ENCODE peak calls at places on chromosomes 7 and 10, in nine cellular contexts. One of them, this sample, is unnamed.

GRCh38 chr7:68218461-68218860 is 1221.8 kb downstream of the TYW1 start:
- DNase-seq in fibroblast of villous mesenchyme: no peak
- DNase-seq in NCI-H1417: no peak
- DNase-seq in T-helper 2 cell: no peak
- DNase-seq in activated naive CD8-positive, alpha-beta T cell treated with anti-CD3 and anti-CD28 coated beads, Interleukin-2, amount 10 ng/mL, durations not matched to agents 7 days and 5 days: no peak
- DNase-seq in IMR-90: no peak
- DNase-seq in activated CD4-positive, alpha-beta T cell treated with anti-CD3 and anti-CD28 coated beads, Interleukin-2, amount 10 ng/mL, durations not matched to agents 7 days and 5 days: no peak
- DNase-seq in cardiac fibroblast: no peak
- DNase-seq in activated CD4-positive, alpha-beta memory T cell treated with anti-CD3 and anti-CD28 coated beads, Interleukin-2, amount 10 ng/mL, durations not matched to agents 7 days and 5 days: no peak
- DNase-seq in this sample: no peak

GRCh38 chr10:99346247-99346646 is 17.1 kb downstream of the CNNM1 start:
- DNase-seq in fibroblast of villous mesenchyme: peak; percentile 61
- DNase-seq in NCI-H1417: no peak
- DNase-seq in T-helper 2 cell: no peak
- DNase-seq in activated naive CD8-positive, alpha-beta T cell treated with anti-CD3 and anti-CD28 coated beads, Interleukin-2, amount 10 ng/mL, durations not matched to agents 7 days and 5 days: no peak
- DNase-seq in IMR-90: peak; percentile 76
- DNase-seq in activated CD4-positive, alpha-beta T cell treated with anti-CD3 and anti-CD28 coated beads, Interleukin-2, amount 10 ng/mL, durations not matched to agents 7 days and 5 days: no peak
- DNase-seq in cardiac fibroblast: peak; percentile 46
- DNase-seq in activated CD4-positive, alpha-beta memory T cell treated with anti-CD3 and anti-CD28 coated beads, Interleukin-2, amount 10 ng/mL, durations not matched to agents 7 days and 5 days: no peak
- DNase-seq in this sample: peak; percentile 38

GRCh38 chr7:5488286-5488878 is 64.7 kb upstream of the TNRC18 start:
- DNase-seq in fibroblast of villous mesenchyme: no peak
- DNase-seq in NCI-H1417: no peak
- DNase-seq in T-helper 2 cell: no peak
- DNase-seq in activated naive CD8-positive, alpha-beta T cell treated with anti-CD3 and anti-CD28 coated beads, Interleukin-2, amount 10 ng/mL, durations not matched to agents 7 days and 5 days: no peak
- DNase-seq in IMR-90: no peak
- DNase-seq in activated CD4-positive, alpha-beta T cell treated with anti-CD3 and anti-CD28 coated beads, Interleukin-2, amount 10 ng/mL, durations not matched to agents 7 days and 5 days: no peak
- DNase-seq in cardiac fibroblast: no peak
- DNase-seq in activated CD4-positive, alpha-beta memory T cell treated with anti-CD3 and anti-CD28 coated beads, Interleukin-2, amount 10 ng/mL, durations not matched to agents 7 days and 5 days: no peak
- DNase-seq in this sample: no peak

GRCh38 chr7:112069879-112070321 is 136.3 kb downstream of the DOCK4 start:
- DNase-seq in fibroblast of villous mesenchyme: peak; percentile 46
- DNase-seq in NCI-H1417: no peak
- DNase-seq in T-helper 2 cell: no peak
- DNase-seq in activated naive CD8-positive, alpha-beta T cell treated with anti-CD3 and anti-CD28 coated beads, Interleukin-2, amount 10 ng/mL, durations not matched to agents 7 days and 5 days: no peak
- DNase-seq in IMR-90: peak; percentile 46
- DNase-seq in activated CD4-positive, alpha-beta T cell treated with anti-CD3 and anti-CD28 coated beads, Interleukin-2, amount 10 ng/mL, durations not matched to agents 7 days and 5 days: no peak
- DNase-seq in cardiac fibroblast: peak; percentile 62
- DNase-seq in activated CD4-positive, alpha-beta memory T cell treated with anti-CD3 and anti-CD28 coated beads, Interleukin-2, amount 10 ng/mL, durations not matched to agents 7 days and 5 days: no peak
- DNase-seq in this sample: peak; percentile 56

GRCh38 chr10:70343312-70343711 is 39.1 kb downstream of the LRRC20 start:
- DNase-seq in fibroblast of villous mesenchyme: no peak
- DNase-seq in NCI-H1417: no peak
- DNase-seq in T-helper 2 cell: no peak
- DNase-seq in activated naive CD8-positive, alpha-beta T cell treated with anti-CD3 and anti-CD28 coated beads, Interleukin-2, amount 10 ng/mL, durations not matched to agents 7 days and 5 days: no peak
- DNase-seq in IMR-90: no peak
- DNase-seq in activated CD4-positive, alpha-beta T cell treated with anti-CD3 and anti-CD28 coated beads, Interleukin-2, amount 10 ng/mL, durations not matched to agents 7 days and 5 days: no peak
- DNase-seq in cardiac fibroblast: no peak
- DNase-seq in activated CD4-positive, alpha-beta memory T cell treated with anti-CD3 and anti-CD28 coated beads, Interleukin-2, amount 10 ng/mL, durations not matched to agents 7 days and 5 days: no peak
- DNase-seq in this sample: no peak

GRCh38 chr10:120982507-120982906 is 131.3 kb downstream of the WDR11 start:
- DNase-seq in fibroblast of villous mesenchyme: no peak
- DNase-seq in NCI-H1417: peak; percentile 30
- DNase-seq in T-helper 2 cell: no peak
- DNase-seq in activated naive CD8-positive, alpha-beta T cell treated with anti-CD3 and anti-CD28 coated beads, Interleukin-2, amount 10 ng/mL, durations not matched to agents 7 days and 5 days: no peak
- DNase-seq in IMR-90: no peak
- DNase-seq in activated CD4-positive, alpha-beta T cell treated with anti-CD3 and anti-CD28 coated beads, Interleukin-2, amount 10 ng/mL, durations not matched to agents 7 days and 5 days: no peak
- DNase-seq in cardiac fibroblast: no peak
- DNase-seq in activated CD4-positive, alpha-beta memory T cell treated with anti-CD3 and anti-CD28 coated beads, Interleukin-2, amount 10 ng/mL, durations not matched to agents 7 days and 5 days: no peak
- DNase-seq in this sample: no peak

GRCh38 chr7:149690688-149691446 is 82.5 kb downstream of the ZNF467 start:
- DNase-seq in fibroblast of villous mesenchyme: peak; percentile 81
- DNase-seq in NCI-H1417: no peak
- DNase-seq in T-helper 2 cell: no peak
- DNase-seq in activated naive CD8-positive, alpha-beta T cell treated with anti-CD3 and anti-CD28 coated beads, Interleukin-2, amount 10 ng/mL, durations not matched to agents 7 days and 5 days: no peak
- DNase-seq in IMR-90: peak; percentile 71
- DNase-seq in activated CD4-positive, alpha-beta T cell treated with anti-CD3 and anti-CD28 coated beads, Interleukin-2, amount 10 ng/mL, durations not matched to agents 7 days and 5 days: no peak
- DNase-seq in cardiac fibroblast: peak; percentile 94
- DNase-seq in activated CD4-positive, alpha-beta memory T cell treated with anti-CD3 and anti-CD28 coated beads, Interleukin-2, amount 10 ng/mL, durations not matched to agents 7 days and 5 days: no peak
- DNase-seq in this sample: peak; percentile 78

GRCh38 chr10:23459323-23459939 is 20.6 kb downstream of the OTUD1 start:
- DNase-seq in fibroblast of villous mesenchyme: no peak
- DNase-seq in NCI-H1417: no peak
- DNase-seq in T-helper 2 cell: no peak
- DNase-seq in activated naive CD8-positive, alpha-beta T cell treated with anti-CD3 and anti-CD28 coated beads, Interleukin-2, amount 10 ng/mL, durations not matched to agents 7 days and 5 days: no peak
- DNase-seq in IMR-90: no peak
- DNase-seq in activated CD4-positive, alpha-beta T cell treated with anti-CD3 and anti-CD28 coated beads, Interleukin-2, amount 10 ng/mL, durations not matched to agents 7 days and 5 days: no peak
- DNase-seq in cardiac fibroblast: no peak
- DNase-seq in activated CD4-positive, alpha-beta memory T cell treated with anti-CD3 and anti-CD28 coated beads, Interleukin-2, amount 10 ng/mL, durations not matched to agents 7 days and 5 days: no peak
- DNase-seq in this sample: no peak

GRCh38 chr7:44073664-44074348 is 8.4 kb upstream of the PGAM2 start:
- DNase-seq in fibroblast of villous mesenchyme: peak; percentile 39
- DNase-seq in NCI-H1417: no peak
- DNase-seq in T-helper 2 cell: no peak
- DNase-seq in activated naive CD8-positive, alpha-beta T cell treated with anti-CD3 and anti-CD28 coated beads, Interleukin-2, amount 10 ng/mL, durations not matched to agents 7 days and 5 days: peak; percentile 69
- DNase-seq in IMR-90: peak; percentile 66
- DNase-seq in activated CD4-positive, alpha-beta T cell treated with anti-CD3 and anti-CD28 coated beads, Interleukin-2, amount 10 ng/mL, durations not matched to agents 7 days and 5 days: no peak
- DNase-seq in cardiac fibroblast: peak; percentile 76
- DNase-seq in activated CD4-positive, alpha-beta memory T cell treated with anti-CD3 and anti-CD28 coated beads, Interleukin-2, amount 10 ng/mL, durations not matched to agents 7 days and 5 days: peak; percentile 41
- DNase-seq in this sample: peak; percentile 79

GRCh38 chr10:34727595-34728033 is 87.5 kb downstream of the PARD3 start:
- DNase-seq in fibroblast of villous mesenchyme: no peak
- DNase-seq in NCI-H1417: no peak
- DNase-seq in T-helper 2 cell: no peak
- DNase-seq in activated naive CD8-positive, alpha-beta T cell treated with anti-CD3 and anti-CD28 coated beads, Interleukin-2, amount 10 ng/mL, durations not matched to agents 7 days and 5 days: no peak
- DNase-seq in IMR-90: no peak
- DNase-seq in activated CD4-positive, alpha-beta T cell treated with anti-CD3 and anti-CD28 coated beads, Interleukin-2, amount 10 ng/mL, durations not matched to agents 7 days and 5 days: no peak
- DNase-seq in cardiac fibroblast: no peak
- DNase-seq in activated CD4-positive, alpha-beta memory T cell treated with anti-CD3 and anti-CD28 coated beads, Interleukin-2, amount 10 ng/mL, durations not matched to agents 7 days and 5 days: no peak
- DNase-seq in this sample: no peak

GRCh38 chr7:80139179-80139578 is 4.5 kb downstream of the GNAI1 start:
- DNase-seq in fibroblast of villous mesenchyme: no peak
- DNase-seq in NCI-H1417: no peak
- DNase-seq in T-helper 2 cell: no peak
- DNase-seq in activated naive CD8-positive, alpha-beta T cell treated with anti-CD3 and anti-CD28 coated beads, Interleukin-2, amount 10 ng/mL, durations not matched to agents 7 days and 5 days: no peak
- DNase-seq in IMR-90: no peak
- DNase-seq in activated CD4-positive, alpha-beta T cell treated with anti-CD3 and anti-CD28 coated beads, Interleukin-2, amount 10 ng/mL, durations not matched to agents 7 days and 5 days: no peak
- DNase-seq in cardiac fibroblast: no peak
- DNase-seq in activated CD4-positive, alpha-beta memory T cell treated with anti-CD3 and anti-CD28 coated beads, Interleukin-2, amount 10 ng/mL, durations not matched to agents 7 days and 5 days: no peak
- DNase-seq in this sample: no peak

GRCh38 chr10:100043796-100044195 is 34.0 kb upstream of the DNMBP start:
- DNase-seq in fibroblast of villous mesenchyme: peak; percentile 91
- DNase-seq in NCI-H1417: no peak
- DNase-seq in T-helper 2 cell: no peak
- DNase-seq in activated naive CD8-positive, alpha-beta T cell treated with anti-CD3 and anti-CD28 coated beads, Interleukin-2, amount 10 ng/mL, durations not matched to agents 7 days and 5 days: no peak
- DNase-seq in IMR-90: peak; percentile 40
- DNase-seq in activated CD4-positive, alpha-beta T cell treated with anti-CD3 and anti-CD28 coated beads, Interleukin-2, amount 10 ng/mL, durations not matched to agents 7 days and 5 days: no peak
- DNase-seq in cardiac fibroblast: peak; percentile 81
- DNase-seq in activated CD4-positive, alpha-beta memory T cell treated with anti-CD3 and anti-CD28 coated beads, Interleukin-2, amount 10 ng/mL, durations not matched to agents 7 days and 5 days: no peak
- DNase-seq in this sample: peak; percentile 43